ENCODE peak calls at places on chromosomes 3 and 15, in seven cellular contexts. C is body of pancreas; F is psoas muscle; E is spleen; H is A549; R is CD8-positive, alpha-beta T cell; V is neural progenitor cell. K is an unnamed sample. For H3K9me3, the result is how much of the 10 kb centered on the place peaks cover.

GRCh38 chr15:32028921-32029320 is 1.4 kb upstream of the CHRNA7 start:
- DNase-seq in C (no peak), F (no peak), E (no peak), H (no peak), R (no peak), V (peak), K (no peak)

GRCh38 chr3:79139395-79140060 is 628.3 kb downstream of the ROBO1 start:
- DNase-seq in C (no peak), F (no peak), E (no peak), H (no peak), R (no peak), V (no peak), K (no peak)

GRCh38 chr3:124774305-124774673 is 44.0 kb downstream of the UMPS start:
- DNase-seq in C (peak), F (peak), E (peak), H (peak), R (no peak), V (peak), K (no peak)

GRCh38 chr15:85582076-85582718 is 201.8 kb downstream of the AKAP13 start:
- DNase-seq in C (peak), F (no peak), E (no peak), H (no peak), R (peak), V (no peak), K (no peak)

GRCh38 chr15:98515186-98515585 is 133.2 kb upstream of the IGF1R start:
- DNase-seq in C (no peak), F (no peak), E (no peak), H (no peak), R (no peak), V (no peak), K (no peak)

GRCh38 chr3:179289295-179289694 is 33.5 kb upstream of the ZNF639 start:
- DNase-seq in C (no peak), F (no peak), E (no peak), H (no peak), R (no peak), V (no peak), K (no peak)

GRCh38 chr15:95853350-95853749 is 477.1 kb upstream of the NR2F2 start:
- DNase-seq in C (no peak), F (no peak), E (no peak), H (no peak), R (no peak), V (no peak), K (no peak)

GRCh38 chr3:69260216-69260787 is 125.6 kb downstream of the FRMD4B start:
- DNase-seq in C (no peak), F (no peak), E (no peak), H (no peak), R (no peak), V (no peak), K (no peak)

GRCh38 chr3:194323785-194324735 is 27.1 kb downstream of the CPN2 start:
- DNase-seq in C (no peak), F (peak), E (no peak), H (peak), R (peak), V (peak), K (no peak)

GRCh38 chr3:160477750-160478149 is 28.2 kb upstream of the TRIM59 start:
- DNase-seq in C (no peak), F (no peak), E (no peak), H (no peak), R (no peak), V (no peak), K (no peak)

DNA sequence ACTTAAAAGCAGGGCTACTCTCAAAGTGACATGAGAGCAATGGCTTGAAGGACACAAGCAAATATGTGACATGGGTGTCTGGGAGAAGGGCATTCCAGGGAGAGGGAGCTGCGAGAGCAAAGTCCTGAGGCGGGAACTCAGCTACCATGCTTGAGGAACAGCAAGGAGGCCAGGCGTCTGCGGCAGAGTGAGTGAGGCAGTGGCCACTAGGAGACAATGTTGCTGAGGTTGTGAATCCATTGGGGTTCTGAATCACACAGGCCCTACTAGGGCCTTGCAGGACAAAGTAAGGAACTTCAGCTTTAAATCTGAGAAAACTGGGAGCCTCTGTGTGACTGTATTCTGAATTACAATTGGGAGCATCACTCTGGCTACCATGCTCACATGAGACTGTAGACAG is 94.1 kb upstream of the PRICKLE2 start:
- DNase-seq in C (no peak), F (no peak), E (no peak), H (no peak), R (no peak), V (peak), K (no peak)
- TF ChIP-seq CTCF in C (no peak), F (no peak), E (no peak), H (no peak), R (no peak), V (peak), K (no peak)

GRCh38 chr15:25019434-25019833 is 64.6 kb downstream of the SNRPN start:
- DNase-seq in C (no peak), F (no peak), E (no peak), H (no peak), R (no peak), V (no peak), K (no peak)

DNA sequence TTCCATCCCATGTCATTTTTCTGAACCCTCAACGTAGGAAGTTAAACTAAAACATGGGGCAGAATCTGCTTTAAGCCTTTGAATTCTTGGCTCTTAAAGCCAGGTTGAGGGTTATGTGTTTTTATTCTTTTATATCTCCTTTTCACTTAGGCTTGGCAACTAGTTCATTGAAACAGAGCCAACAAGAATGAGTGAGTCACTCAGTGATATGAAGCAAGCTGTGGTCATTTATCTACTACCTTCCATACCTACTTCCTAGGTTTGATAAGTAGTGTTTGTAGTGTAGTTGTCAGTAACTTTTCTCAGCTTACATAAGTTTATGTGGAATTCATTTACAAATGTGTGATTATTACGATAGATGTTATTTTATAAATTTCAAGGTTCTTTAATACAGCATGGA is 67.4 kb downstream of the SNRPN start:
- DNase-seq in C (no peak), F (no peak), E (no peak), H (no peak), R (no peak), V (no peak), K (no peak)
- H3K9me3 ChIP-seq in C (under half), F (under half), E (half or more), H (under half), R (under half), V (under half), K (under half)

DNA sequence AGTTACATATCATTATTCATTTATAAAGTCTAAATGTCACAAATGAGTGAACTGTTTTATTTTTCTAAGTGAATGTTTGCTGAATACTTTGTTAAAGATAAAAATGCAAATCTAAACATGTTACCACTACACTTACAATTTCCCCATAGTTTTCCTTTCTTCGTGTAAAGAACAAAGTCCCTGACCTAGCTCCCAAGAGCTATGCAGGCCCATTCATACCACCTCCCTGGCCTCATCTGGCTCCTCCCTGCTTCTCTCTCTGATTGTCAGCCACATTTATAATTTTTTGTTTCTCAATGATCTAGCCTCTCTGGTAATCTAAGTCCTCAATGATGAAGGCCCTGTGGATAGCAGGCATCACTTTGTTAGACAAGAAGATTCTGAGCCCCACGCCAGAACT is 31.0 kb upstream of the OR5K4 start:
- DNase-seq in C (no peak), F (no peak), E (no peak), H (no peak), R (no peak), V (no peak), K (no peak)
- H3K4me3 ChIP-seq in C (no peak), F (no peak), E (no peak), H (no peak), R (no peak), V (no peak), K (no peak)

DNA sequence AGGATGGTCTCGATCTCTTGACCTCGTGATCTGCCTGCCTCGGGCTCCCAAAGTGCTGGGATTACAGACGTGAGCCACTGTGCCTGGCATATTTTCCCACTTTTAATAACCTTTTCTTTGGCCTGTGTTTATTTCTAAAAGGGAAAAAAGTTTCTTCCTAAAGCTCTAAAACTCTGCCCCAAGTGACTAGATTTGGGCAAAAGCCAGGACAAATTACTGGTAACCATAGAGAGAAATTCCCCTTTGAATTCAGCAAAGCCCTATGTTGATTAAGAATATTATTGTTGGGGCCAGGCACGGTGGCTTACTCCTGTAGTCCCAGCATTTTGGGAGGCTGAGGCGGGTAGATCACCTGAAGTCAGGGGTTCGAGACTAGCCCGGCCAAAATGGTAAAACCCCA is 11.5 kb upstream of the TRPM7 start:
- DNase-seq in C (no peak), F (no peak), E (no peak), H (no peak), R (no peak), V (no peak), K (no peak)
- TF ChIP-seq CTCF in C (no peak), F (no peak), E (no peak), H (no peak), R (no peak), V (no peak), K (no peak)